ENCODE peak calls at places on chromosomes 11 and 22, in seven cellular contexts. U is H7, N is MM.1S, Y is Kasumi-1, B is HCT116, Q is IMR-90, E is anterior cingulate cortex. L is an unnamed sample.

GRCh38 chr22:23675502-23676415 is 15.1 kb upstream of the RGL4 start:
- DNase-seq in U (no peak), N (no peak), Y (no peak), B (no peak), Q (no peak), E (no peak), L (no peak)

GRCh38 chr22:43186272-43187170 is at the start of gene TTLL12:
- DNase-seq in U (peak; percentile 97), N (peak; percentile 59), Y (peak; percentile 28), B (no peak), Q (peak; percentile 21), E (peak; percentile 50), L (peak; percentile 70)

GRCh38 chr11:45411221-45411946 is 125.2 kb upstream of the SYT13 start:
- DNase-seq in U (no peak), N (no peak), Y (no peak), B (no peak), Q (peak; percentile 25), E (no peak), L (peak; percentile 18)

GRCh38 chr22:44172370-44173108 is 8.2 kb upstream of the PARVG start:
- DNase-seq in U (peak; percentile 75), N (no peak), Y (peak; percentile 54), B (no peak), Q (no peak), E (no peak), L (peak; percentile 42)

GRCh38 chr11:1349074-1349931 is 39.9 kb upstream of the TOLLIP start:
- DNase-seq in U (peak; percentile 77), N (no peak), Y (no peak), B (no peak), Q (no peak), E (no peak), L (no peak)

GRCh38 chr11:128180446-128181089 is 406.8 kb downstream of the ETS1 start:
- DNase-seq in U (no peak), N (no peak), Y (no peak), B (no peak), Q (peak; percentile 92), E (no peak), L (no peak)

GRCh38 chr11:2777396-2777795 is 77.6 kb upstream of the KCNQ1OT1 start:
- DNase-seq in U (peak; percentile 52), N (no peak), Y (no peak), B (no peak), Q (peak; percentile 34), E (no peak), L (no peak)

GRCh38 chr11:76248210-76248609 is 41.9 kb upstream of the WNT11 start:
- DNase-seq in U (peak; percentile 79), N (no peak), Y (no peak), B (no peak), Q (no peak), E (no peak), L (peak; percentile 56)

GRCh38 chr11:134499990-134500389 is 87.9 kb upstream of the B3GAT1 start:
- DNase-seq in U (no peak), N (no peak), Y (no peak), B (no peak), Q (no peak), E (no peak), L (no peak)

GRCh38 chr11:18312663-18313420 is 9.1 kb downstream of the HPS5 start:
- DNase-seq in U (no peak), N (no peak), Y (no peak), B (no peak), Q (peak; percentile 44), E (no peak), L (no peak)

GRCh38 chr11:112751312-112751711 is 209.9 kb upstream of the NCAM1 start:
- DNase-seq in U (no peak), N (no peak), Y (no peak), B (no peak), Q (no peak), E (no peak), L (no peak)

GRCh38 chr11:116515666-116516184 is 257.1 kb downstream of the BUD13 start:
- DNase-seq in U (no peak), N (no peak), Y (no peak), B (no peak), Q (no peak), E (no peak), L (no peak)

GRCh38 chr22:29710922-29711593 is 8.7 kb upstream of the CABP7 start:
- DNase-seq in U (no peak), N (no peak), Y (no peak), B (no peak), Q (no peak), E (no peak), L (no peak)

GRCh38 chr22:24133187-24133965 is 47.9 kb upstream of the SUSD2 start:
- DNase-seq in U (peak; percentile 76), N (no peak), Y (no peak), B (no peak), Q (peak; percentile 41), E (no peak), L (peak; percentile 51)

GRCh38 chr11:122995526-122995925 is 13.9 kb upstream of the BSX start:
- DNase-seq in U (no peak), N (no peak), Y (no peak), B (no peak), Q (no peak), E (no peak), L (no peak)

GRCh38 chr11:94151903-94152677 is 23.4 kb downstream of the PANX1 start:
- DNase-seq in U (peak; percentile 47), N (no peak), Y (peak; percentile 26), B (peak; percentile 73), Q (peak; percentile 91), E (no peak), L (no peak)

GRCh38 chr11:69914286-69915150 is 95.3 kb upstream of the FGF3 start:
- DNase-seq in U (peak; percentile 20), N (no peak), Y (no peak), B (no peak), Q (no peak), E (no peak), L (no peak)